ENCODE peak calls at places on chromosome 7, in eight cellular contexts. One of them, this sample, is unnamed.

GRCh38 chr7:89133357-89133756 is 337.8 kb upstream of the TEX47 start:
- DNase-seq in LoVo: no peak
- DNase-seq in GDM1: no peak
- DNase-seq in upper lobe of left lung: no peak
- DNase-seq in progenitor cell of endocrine pancreas: no peak
- DNase-seq in HT-29: no peak
- DNase-seq in mesendoderm: no peak
- DNase-seq in activated CD8-positive, alpha-beta memory T cell treated with anti-CD3 and anti-CD28 coated beads for 48 hours: no peak
- DNase-seq in this sample: no peak

GRCh38 chr7:116512524-116513188 is 12.2 kb upstream of the CAV1 start:
- DNase-seq in progenitor cell of endocrine pancreas: no peak
- DNase-seq in HT-29: no peak
- DNase-seq in activated CD8-positive, alpha-beta memory T cell treated with anti-CD3 and anti-CD28 coated beads for 48 hours: no peak
- DNase-seq in mesendoderm: no peak
- DNase-seq in LoVo: peak; percentile 58
- DNase-seq in upper lobe of left lung: no peak
- DNase-seq in GDM1: no peak
- DNase-seq in this sample: no peak

GRCh38 chr7:50475340-50475739 is 25.2 kb upstream of the FIGNL1 start:
- DNase-seq in upper lobe of left lung: no peak
- DNase-seq in progenitor cell of endocrine pancreas: no peak
- DNase-seq in GDM1: no peak
- DNase-seq in HT-29: no peak
- DNase-seq in mesendoderm: peak; percentile 58
- DNase-seq in LoVo: no peak
- DNase-seq in activated CD8-positive, alpha-beta memory T cell treated with anti-CD3 and anti-CD28 coated beads for 48 hours: no peak
- DNase-seq in this sample: no peak

GRCh38 chr7:79282051-79282694 is 171.3 kb downstream of the MAGI2 start:
- DNase-seq in mesendoderm: peak; percentile 41
- DNase-seq in upper lobe of left lung: no peak
- DNase-seq in progenitor cell of endocrine pancreas: no peak
- DNase-seq in LoVo: no peak
- DNase-seq in HT-29: peak; percentile 73
- DNase-seq in activated CD8-positive, alpha-beta memory T cell treated with anti-CD3 and anti-CD28 coated beads for 48 hours: no peak
- DNase-seq in GDM1: no peak
- DNase-seq in this sample: peak; percentile 41

GRCh38 chr7:157791666-157792065 is 454.9 kb downstream of the DNAJB6 start:
- DNase-seq in LoVo: no peak
- DNase-seq in GDM1: no peak
- DNase-seq in mesendoderm: no peak
- DNase-seq in upper lobe of left lung: no peak
- DNase-seq in HT-29: no peak
- DNase-seq in activated CD8-positive, alpha-beta memory T cell treated with anti-CD3 and anti-CD28 coated beads for 48 hours: no peak
- DNase-seq in progenitor cell of endocrine pancreas: no peak
- DNase-seq in this sample: no peak

GRCh38 chr7:104096683-104097082 is 107.2 kb upstream of the RELN start:
- DNase-seq in HT-29: peak; percentile 55
- DNase-seq in LoVo: peak; percentile 20
- DNase-seq in GDM1: no peak
- DNase-seq in upper lobe of left lung: no peak
- DNase-seq in mesendoderm: peak; percentile 63
- DNase-seq in progenitor cell of endocrine pancreas: no peak
- DNase-seq in activated CD8-positive, alpha-beta memory T cell treated with anti-CD3 and anti-CD28 coated beads for 48 hours: no peak
- DNase-seq in this sample: no peak

GRCh38 chr7:50069613-50070012 is 23.4 kb downstream of the ZPBP start:
- DNase-seq in activated CD8-positive, alpha-beta memory T cell treated with anti-CD3 and anti-CD28 coated beads for 48 hours: no peak
- DNase-seq in upper lobe of left lung: no peak
- DNase-seq in LoVo: no peak
- DNase-seq in HT-29: no peak
- DNase-seq in progenitor cell of endocrine pancreas: no peak
- DNase-seq in GDM1: no peak
- DNase-seq in mesendoderm: peak; percentile 30
- DNase-seq in this sample: no peak

GRCh38 chr7:142880886-142881505 is 4.5 kb downstream of the TRPV6 start:
- DNase-seq in mesendoderm: peak; percentile 72
- DNase-seq in progenitor cell of endocrine pancreas: peak; percentile 11
- DNase-seq in upper lobe of left lung: no peak
- DNase-seq in GDM1: no peak
- DNase-seq in HT-29: peak; percentile 88
- DNase-seq in activated CD8-positive, alpha-beta memory T cell treated with anti-CD3 and anti-CD28 coated beads for 48 hours: peak; percentile 32
- DNase-seq in LoVo: peak; percentile 45
- DNase-seq in this sample: no peak

GRCh38 chr7:27966219-27966780 is 214.3 kb downstream of the JAZF1 start:
- DNase-seq in GDM1: no peak
- DNase-seq in progenitor cell of endocrine pancreas: no peak
- DNase-seq in activated CD8-positive, alpha-beta memory T cell treated with anti-CD3 and anti-CD28 coated beads for 48 hours: no peak
- DNase-seq in HT-29: no peak
- DNase-seq in upper lobe of left lung: no peak
- DNase-seq in LoVo: no peak
- DNase-seq in mesendoderm: no peak
- DNase-seq in this sample: no peak

GRCh38 chr7:122412886-122413285 is 108.3 kb upstream of the FEZF1 start:
- DNase-seq in activated CD8-positive, alpha-beta memory T cell treated with anti-CD3 and anti-CD28 coated beads for 48 hours: no peak
- DNase-seq in LoVo: no peak
- DNase-seq in progenitor cell of endocrine pancreas: no peak
- DNase-seq in HT-29: no peak
- DNase-seq in GDM1: no peak
- DNase-seq in upper lobe of left lung: no peak
- DNase-seq in mesendoderm: peak; percentile 57
- DNase-seq in this sample: no peak

GRCh38 chr7:124152859-124153692 is 120.2 kb upstream of the TMEM229A start:
- DNase-seq in GDM1: peak; percentile 8
- DNase-seq in upper lobe of left lung: no peak
- DNase-seq in HT-29: peak; percentile 85
- DNase-seq in progenitor cell of endocrine pancreas: no peak
- DNase-seq in activated CD8-positive, alpha-beta memory T cell treated with anti-CD3 and anti-CD28 coated beads for 48 hours: no peak
- DNase-seq in LoVo: peak; percentile 22
- DNase-seq in mesendoderm: peak; percentile 80
- DNase-seq in this sample: no peak

GRCh38 chr7:131898418-131898817 is 342.0 kb upstream of the PODXL start:
- DNase-seq in HT-29: no peak
- DNase-seq in activated CD8-positive, alpha-beta memory T cell treated with anti-CD3 and anti-CD28 coated beads for 48 hours: no peak
- DNase-seq in upper lobe of left lung: no peak
- DNase-seq in LoVo: no peak
- DNase-seq in GDM1: peak; percentile 53
- DNase-seq in mesendoderm: no peak
- DNase-seq in progenitor cell of endocrine pancreas: no peak
- DNase-seq in this sample: no peak

GRCh38 chr7:75537731-75538130 is 45.6 kb downstream of the SPDYE5 start:
- DNase-seq in LoVo: no peak
- DNase-seq in GDM1: no peak
- DNase-seq in mesendoderm: no peak
- DNase-seq in progenitor cell of endocrine pancreas: no peak
- DNase-seq in upper lobe of left lung: no peak
- DNase-seq in activated CD8-positive, alpha-beta memory T cell treated with anti-CD3 and anti-CD28 coated beads for 48 hours: no peak
- DNase-seq in HT-29: no peak
- DNase-seq in this sample: no peak

GRCh38 chr7:18607025-18607424 is 111.5 kb downstream of the HDAC9 start:
- DNase-seq in upper lobe of left lung: no peak
- DNase-seq in activated CD8-positive, alpha-beta memory T cell treated with anti-CD3 and anti-CD28 coated beads for 48 hours: no peak
- DNase-seq in progenitor cell of endocrine pancreas: no peak
- DNase-seq in mesendoderm: peak; percentile 19
- DNase-seq in LoVo: no peak
- DNase-seq in HT-29: no peak
- DNase-seq in GDM1: no peak
- DNase-seq in this sample: no peak

GRCh38 chr7:117445206-117445605 is 17.9 kb upstream of the ASZ1 start:
- DNase-seq in progenitor cell of endocrine pancreas: no peak
- DNase-seq in GDM1: no peak
- DNase-seq in activated CD8-positive, alpha-beta memory T cell treated with anti-CD3 and anti-CD28 coated beads for 48 hours: no peak
- DNase-seq in HT-29: no peak
- DNase-seq in mesendoderm: peak; percentile 3
- DNase-seq in LoVo: peak; percentile 23
- DNase-seq in upper lobe of left lung: no peak
- DNase-seq in this sample: no peak

GRCh38 chr7:118572604-118573003 is 348.1 kb downstream of the ANKRD7 start:
- DNase-seq in LoVo: no peak
- DNase-seq in progenitor cell of endocrine pancreas: no peak
- DNase-seq in GDM1: no peak
- DNase-seq in upper lobe of left lung: no peak
- DNase-seq in mesendoderm: no peak
- DNase-seq in activated CD8-positive, alpha-beta memory T cell treated with anti-CD3 and anti-CD28 coated beads for 48 hours: no peak
- DNase-seq in HT-29: no peak
- DNase-seq in this sample: no peak

GRCh38 chr7:1058821-1059199 is 14.5 kb downstream of the GPR146 start:
- DNase-seq in activated CD8-positive, alpha-beta memory T cell treated with anti-CD3 and anti-CD28 coated beads for 48 hours: no peak
- DNase-seq in upper lobe of left lung: no peak
- DNase-seq in LoVo: no peak
- DNase-seq in mesendoderm: no peak
- DNase-seq in progenitor cell of endocrine pancreas: no peak
- DNase-seq in GDM1: no peak
- DNase-seq in HT-29: no peak
- DNase-seq in this sample: no peak

GRCh38 chr7:104943502-104944343 is 70.3 kb upstream of the KMT2E start:
- DNase-seq in mesendoderm: peak; percentile 68
- DNase-seq in LoVo: peak; percentile 99
- DNase-seq in progenitor cell of endocrine pancreas: no peak
- DNase-seq in activated CD8-positive, alpha-beta memory T cell treated with anti-CD3 and anti-CD28 coated beads for 48 hours: peak; percentile 66
- DNase-seq in GDM1: peak; percentile 57
- DNase-seq in upper lobe of left lung: no peak
- DNase-seq in HT-29: peak; percentile 100
- DNase-seq in this sample: no peak

GRCh38 chr7:106812027-106812643 is 52.9 kb upstream of the PIK3CG start:
- DNase-seq in LoVo: no peak
- DNase-seq in activated CD8-positive, alpha-beta memory T cell treated with anti-CD3 and anti-CD28 coated beads for 48 hours: no peak
- DNase-seq in HT-29: no peak
- DNase-seq in GDM1: peak; percentile 54
- DNase-seq in upper lobe of left lung: no peak
- DNase-seq in mesendoderm: no peak
- DNase-seq in progenitor cell of endocrine pancreas: no peak
- DNase-seq in this sample: no peak